ENCODE peak calls at places on chromosome 17, in six cellular contexts. L is EL, Q is dorsolateral prefrontal cortex, H is cardiac muscle cell, X is fibroblast of pulmonary artery, N is left kidney. Z is an unnamed sample.

GRCh38 chr17:79080761-79081290 is 6.2 kb downstream of the ENGASE start:
- DNase-seq in L (no peak), Q (no peak), H (no peak), X (no peak), N (no peak), Z (no peak)

GRCh38 chr17:46942441-46943217 is 19.7 kb downstream of the GOSR2 start:
- DNase-seq in L (peak), Q (peak), H (peak), X (peak), N (peak), Z (peak)

GRCh38 chr17:35244345-35245195 is 1.7 kb downstream of the SLFN5 start:
- DNase-seq in L (peak), Q (no peak), H (peak), X (peak), N (peak), Z (peak)

GRCh38 chr17:65694601-65695000 is 133.2 kb upstream of the AXIN2 start:
- DNase-seq in L (no peak), Q (no peak), H (no peak), X (peak), N (no peak), Z (no peak)

GRCh38 chr17:43125967-43126910 is 1.1 kb upstream of the BRCA1 start:
- DNase-seq in L (peak), Q (no peak), H (no peak), X (no peak), N (peak), Z (no peak)

GRCh38 chr17:55284001-55284884 is 19.5 kb downstream of the HLF start:
- DNase-seq in L (no peak), Q (no peak), H (no peak), X (no peak), N (peak), Z (no peak)

GRCh38 chr17:12928736-12929135 is 89.1 kb downstream of the ELAC2 start:
- DNase-seq in L (peak), Q (no peak), H (no peak), X (no peak), N (peak), Z (no peak)

GRCh38 chr17:57595942-57596695 is 149.0 kb downstream of the CCDC182 start:
- DNase-seq in L (no peak), Q (no peak), H (no peak), X (no peak), N (no peak), Z (no peak)

GRCh38 chr17:38361700-38362465 is 10.2 kb downstream of the SOCS7 start:
- DNase-seq in L (peak), Q (no peak), H (no peak), X (no peak), N (peak), Z (no peak)

GRCh38 chr17:6505425-6506142 is 50.8 kb downstream of the PITPNM3 start:
- DNase-seq in L (peak), Q (no peak), H (no peak), X (peak), N (no peak), Z (no peak)

GRCh38 chr17:50437409-50437808 is 11.4 kb downstream of the ACSF2 start:
- DNase-seq in L (no peak), Q (no peak), H (no peak), X (no peak), N (no peak), Z (no peak)

GRCh38 chr17:8726477-8726876 is 18.2 kb downstream of the CCDC42 start:
- DNase-seq in L (no peak), Q (no peak), H (no peak), X (no peak), N (no peak), Z (no peak)

GRCh38 chr17:77489239-77489897 is 348.6 kb downstream of the SEC14L1 start:
- DNase-seq in L (no peak), Q (no peak), H (no peak), X (no peak), N (no peak), Z (no peak)